ENCODE peak calls at places on chromosomes 4 and X, in seven cellular contexts. S is H1, Q is trophoblast cell, F is neuronal stem cell, K is mesenchymal stem cell, P is IMR-90, V is H9. T is an unnamed sample.

GRCh38 chr4:150419939-150420338 is 162.0 kb upstream of the MAB21L2 start:
- DNase-seq in K (no peak), S (no peak), Q (no peak), V (no peak), P (no peak), F (no peak), T (no peak)

GRCh38 chr4:37976513-37976912 is 16.3 kb downstream of the PTTG2 start:
- DNase-seq in P (no peak), Q (peak; percentile 75), V (no peak), S (no peak), F (no peak), K (no peak), T (no peak)

GRCh38 chr4:99815597-99816011 is 1.0 kb upstream of the DAPP1 start:
- DNase-seq in S (no peak), F (no peak), Q (peak; percentile 97), V (peak; percentile 41), K (peak; percentile 7), P (peak; percentile 20), T (no peak)

GRCh38 chr4:142435599-142436235 is 410.4 kb downstream of the INPP4B start:
- DNase-seq in K (peak; percentile 8), P (no peak), V (peak; percentile 75), F (peak; percentile 17), Q (no peak), S (peak; percentile 67), T (peak; percentile 93)

GRCh38 chr4:144894525-144894924 is 203.5 kb downstream of the ANAPC10 start:
- DNase-seq in F (no peak), V (no peak), Q (peak; percentile 2), K (peak; percentile 57), S (no peak), P (peak; percentile 48), T (no peak)

GRCh38 chrX:20498851-20499635 is 232.3 kb upstream of the RPS6KA3 start:
- DNase-seq in F (no peak), S (no peak), K (peak; percentile 52), Q (no peak), V (no peak), P (peak; percentile 64), T (no peak)

GRCh38 chrX:23374291-23374690 is 39.6 kb downstream of the PTCHD1 start:
- DNase-seq in V (no peak), P (no peak), S (no peak), K (no peak), F (no peak), Q (no peak), T (no peak)

GRCh38 chr4:6257243-6258025 is 12.2 kb upstream of the WFS1 start:
- DNase-seq in F (no peak), P (no peak), S (no peak), K (peak; percentile 56), V (peak; percentile 78), Q (no peak), T (peak; percentile 69)

GRCh38 chrX:1249101-1249887 is 19.3 kb upstream of the CSF2RA start:
- DNase-seq in F (peak; percentile 64), S (peak; percentile 78), V (peak; percentile 93), Q (peak; percentile 94), K (peak; percentile 83), P (no peak), T (peak; percentile 97)

GRCh38 chr4:27318740-27319139 is 458.1 kb downstream of the STIM2 start:
- DNase-seq in P (peak; percentile 17), V (peak; percentile 80), S (peak; percentile 73), F (peak; percentile 24), Q (peak; percentile 11), K (peak; percentile 35), T (peak; percentile 84)

GRCh38 chrX:6777211-6778002 is 242.5 kb upstream of the VCX3A start:
- DNase-seq in K (no peak), V (no peak), P (no peak), S (no peak), F (no peak), Q (no peak), T (no peak)

GRCh38 chr4:75004755-75005668 is 72.1 kb downstream of the PARM1 start:
- DNase-seq in S (no peak), F (no peak), K (no peak), P (no peak), Q (no peak), V (no peak), T (no peak)

GRCh38 chrX:79259073-79259689 is 108.0 kb downstream of the ITM2A start:
- DNase-seq in P (no peak), V (no peak), K (no peak), S (no peak), F (no peak), Q (no peak), T (no peak)

DNA sequence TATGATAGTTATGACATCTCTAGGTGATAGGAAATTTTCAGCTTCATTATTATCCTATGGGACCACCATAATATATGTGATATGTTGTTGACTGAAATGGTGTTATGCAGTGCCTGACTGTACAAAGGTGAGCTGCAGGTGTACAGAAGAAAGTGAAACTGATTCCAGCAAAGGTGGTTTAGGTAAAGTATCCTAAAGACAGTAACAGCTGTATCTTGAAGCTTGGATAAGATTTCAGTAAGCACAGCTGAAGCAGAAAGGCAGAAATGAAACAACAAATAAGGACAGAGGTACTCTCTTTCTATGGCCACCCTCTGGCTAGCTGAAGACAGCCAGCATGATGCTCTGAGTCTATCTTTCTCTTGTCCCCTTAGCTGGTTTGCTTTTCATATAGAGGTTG is 30.0 kb upstream of the PGK1 start:
- DNase-seq in V (no peak), K (no peak), Q (no peak), P (no peak), F (no peak), S (no peak), T (no peak)
- H3K23ac ChIP-seq in V (no peak overlapping the region), K (no peak overlapping the region), Q (no peak overlapping the region), P (no peak overlapping the region), F (no peak overlapping the region), S (no peak overlapping the region), T (no peak overlapping the region)

DNA sequence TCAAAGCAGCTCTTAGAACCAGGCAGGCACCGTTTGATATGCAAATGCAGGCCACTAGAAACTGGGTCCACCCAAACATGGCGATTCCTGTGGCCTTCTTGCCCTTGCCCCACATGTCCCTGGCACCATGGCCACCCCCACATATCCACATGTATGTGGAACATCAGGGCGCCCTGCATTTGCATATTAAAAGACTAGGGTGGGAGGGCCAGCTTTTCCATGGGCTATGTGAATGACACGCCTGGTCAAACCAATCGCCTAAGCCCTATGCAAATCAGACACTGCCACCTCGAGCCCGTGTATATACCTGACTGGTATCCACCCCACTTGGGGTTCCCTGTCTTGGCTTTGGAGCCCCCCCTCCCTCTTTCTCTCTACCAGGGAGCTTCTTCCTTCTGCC is 107.0 kb downstream of the ABLIM2 start:
- DNase-seq in V (peak; percentile 54), F (no peak), K (no peak), S (no peak), P (no peak), Q (no peak), T (no peak)
- H3K27ac ChIP-seq in V (no peak overlapping the region), F (no peak overlapping the region), K (no peak overlapping the region), S (no peak overlapping the region), P (no peak overlapping the region), Q (no peak overlapping the region), T (no peak overlapping the region)

GRCh38 chr4:128623508-128624215 is 185.8 kb upstream of the JADE1 start:
- DNase-seq in K (no peak), P (no peak), V (no peak), S (peak; percentile 43), Q (no peak), F (no peak), T (no peak)
- H3K4ac ChIP-seq in K (no peak overlapping the region), P (no peak overlapping the region), V (no peak overlapping the region), S (no peak overlapping the region), Q (no peak overlapping the region), F (no peak overlapping the region), T (no peak overlapping the region)

GRCh38 chr4:13162886-13163285 is 321.3 kb downstream of the RAB28 start:
- DNase-seq in S (no peak), Q (no peak), F (no peak), K (no peak), V (peak; percentile 40), P (no peak), T (peak; percentile 29)

GRCh38 chr4:13159041-13159620 is 325.0 kb downstream of the RAB28 start:
- DNase-seq in S (no peak), P (no peak), F (no peak), Q (no peak), V (no peak), K (no peak), T (peak; percentile 54)

GRCh38 chr4:13164783-13165371 is 319.3 kb downstream of the RAB28 start:
- DNase-seq in F (no peak), S (no peak), Q (no peak), P (no peak), V (no peak), K (no peak), T (no peak)

GRCh38 chr4:13166214-13166613 is 317.9 kb downstream of the RAB28 start:
- DNase-seq in V (no peak), F (no peak), K (no peak), P (no peak), Q (no peak), S (no peak), T (no peak)

GRCh38 chr4:13160906-13161305 is 323.2 kb downstream of the RAB28 start:
- DNase-seq in K (no peak), P (peak; percentile 1), S (no peak), F (no peak), Q (no peak), V (no peak), T (no peak)
- H3K23ac ChIP-seq in K (no peak overlapping the region), P (no peak overlapping the region), S (no peak overlapping the region), F (no peak overlapping the region), Q (no peak overlapping the region), V (no peak overlapping the region), T (no peak overlapping the region)

DNA sequence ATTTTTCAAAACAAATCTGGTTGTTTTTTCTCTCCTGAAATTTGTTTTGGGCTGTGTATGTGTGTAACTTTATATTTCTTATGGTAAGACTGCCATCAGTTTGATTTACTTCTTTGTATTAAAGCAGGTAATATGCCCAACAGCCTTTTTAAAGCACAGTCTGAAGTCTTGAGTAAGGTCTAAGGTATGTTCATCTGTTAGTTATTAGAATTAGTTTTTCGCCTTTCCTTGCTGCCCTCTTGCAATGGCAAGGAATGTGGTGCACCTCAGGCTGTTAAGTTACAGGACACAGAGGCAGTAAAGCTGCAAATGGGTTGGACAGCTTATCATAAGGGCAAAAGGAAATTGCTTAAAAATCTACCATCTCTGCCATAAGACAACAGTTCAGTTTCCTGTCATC is 71.8 kb downstream of the METTL14 start:
- DNase-seq in K (no peak), S (no peak), V (no peak), P (no peak), F (no peak), Q (no peak), T (no peak)
- H3K27ac ChIP-seq in K (no peak overlapping the region), S (no peak overlapping the region), V (no peak overlapping the region), P (peak overlapping the region; percentile 11), F (no peak overlapping the region), Q (no peak overlapping the region), T (no peak overlapping the region)

GRCh38 chrX:13491061-13491460 is 78.3 kb upstream of the EGFL6 start:
- DNase-seq in V (no peak), K (no peak), S (no peak), P (no peak), F (no peak), Q (no peak), T (no peak)
- H3K4ac ChIP-seq in V (no peak overlapping the region), K (no peak overlapping the region), S (no peak overlapping the region), P (no peak overlapping the region), F (no peak overlapping the region), Q (no peak overlapping the region), T (no peak overlapping the region)

GRCh38 chr4:4839471-4839810 is 20.0 kb upstream of the MSX1 start:
- DNase-seq in K (no peak), S (no peak), F (no peak), Q (no peak), V (no peak), P (no peak), T (no peak)
- H3K23ac ChIP-seq in K (no peak overlapping the region), S (no peak overlapping the region), F (no peak overlapping the region), Q (no peak overlapping the region), V (no peak overlapping the region), P (no peak overlapping the region), T (no peak overlapping the region)

T was measured in mesendoderm.